ENCODE peak calls at places on chromosomes 7 and 10, in seven cellular contexts. W is effector memory CD4-positive, alpha-beta T cell; Y is H9; A is IMR-90; N is mammary epithelial cell; H is CD8-positive, alpha-beta memory T cell; P is esophagus muscularis mucosa. R is an unnamed sample. For H3K9me3, the result is how much of the 10 kb centered on the place peaks cover.

GRCh38 chr7:128302110-128302509 is 41.6 kb downstream of the RBM28 start:
- DNase-seq in W (no peak), Y (no peak), A (no peak), N (no peak), H (no peak), P (no peak), R (no peak)

GRCh38 chr10:80497187-80498038 is 40.3 kb upstream of the SH2D4B start:
- DNase-seq in W (no peak), Y (no peak), A (peak), N (peak), H (no peak), P (no peak), R (no peak)

GRCh38 chr7:44066494-44067063 is 1.2 kb upstream of the PGAM2 start:
- DNase-seq in W (no peak), Y (peak), A (no peak), N (no peak), H (peak), P (no peak), R (no peak)

GRCh38 chr10:60942604-60943269 is 1.2 kb downstream of the RHOBTB1 start:
- DNase-seq in W (no peak), Y (no peak), A (peak), N (no peak), H (no peak), P (no peak), R (no peak)

GRCh38 chr7:106254525-106255128 is 30.2 kb downstream of the NAMPT start:
- DNase-seq in W (no peak), Y (no peak), A (no peak), N (no peak), H (no peak), P (no peak), R (no peak)

GRCh38 chr10:86337121-86337601 is 29.4 kb downstream of the GRID1 start:
- DNase-seq in W (no peak), Y (no peak), A (no peak), N (no peak), H (peak), P (no peak), R (no peak)

GRCh38 chr7:44565097-44565794 is 8.5 kb downstream of the DDX56 start:
- DNase-seq in W (peak), Y (peak), A (peak), N (peak), H (peak), P (no peak), R (peak)

GRCh38 chr7:135390829-135391228 is 119.1 kb downstream of the CNOT4 start:
- DNase-seq in W (no peak), Y (no peak), A (no peak), N (no peak), H (no peak), P (no peak), R (no peak)

GRCh38 chr7:41579961-41580935 is 122.6 kb downstream of the INHBA start:
- DNase-seq in W (no peak), Y (no peak), A (peak), N (peak), H (no peak), P (no peak), R (no peak)

GRCh38 chr10:71805776-71806705 is 32.7 kb upstream of the VSIR start:
- DNase-seq in W (no peak), Y (peak), A (no peak), N (no peak), H (peak), P (no peak), R (no peak)

GRCh38 chr10:87504307-87504666 is 406 bp upstream of the MINPP1 start:
- DNase-seq in W (no peak), Y (no peak), A (no peak), N (no peak), H (no peak), P (no peak), R (no peak)

GRCh38 chr7:129949292-129950133 is 3.2 kb downstream of the UBE2H start:
- DNase-seq in W (no peak), Y (peak), A (peak), N (peak), H (no peak), P (no peak), R (no peak)

GRCh38 chr10:67402620-67403019 is 293.4 kb downstream of the CTNNA3 start:
- DNase-seq in W (no peak), Y (no peak), A (no peak), N (no peak), H (no peak), P (no peak), R (no peak)

GRCh38 chr7:31648288-31648687 is 38.7 kb upstream of the PPP1R17 start:
- DNase-seq in W (no peak), Y (no peak), A (peak), N (no peak), H (no peak), P (no peak), R (no peak)

GRCh38 chr7:98996162-98996552 is 117.8 kb downstream of the TRRAP start:
- DNase-seq in W (no peak), Y (no peak), A (no peak), N (no peak), H (no peak), P (no peak), R (no peak)

GRCh38 chr10:8581521-8582225 is 527.2 kb downstream of the GATA3 start:
- DNase-seq in W (no peak), Y (no peak), A (no peak), N (no peak), H (no peak), P (no peak), R (no peak)

GRCh38 chr10:79562135-79562756 is 2.0 kb upstream of the SFTPA2 start:
- DNase-seq in W (peak), Y (peak), A (peak), N (peak), H (peak), P (no peak), R (peak)

GRCh38 chr10:7264313-7264741 is 146.5 kb downstream of the SFMBT2 start:
- DNase-seq in W (no peak), Y (no peak), A (peak), N (no peak), H (no peak), P (no peak), R (no peak)

GRCh38 chr10:117186832-117187615 is 10.3 kb upstream of the KCNK18 start:
- DNase-seq in W (no peak), Y (no peak), A (peak), N (peak), H (no peak), P (no peak), R (no peak)

GRCh38 chr10:89478085-89478738 is 57.2 kb downstream of the SLC16A12 start:
- DNase-seq in W (no peak), Y (peak), A (no peak), N (no peak), H (no peak), P (no peak), R (no peak)

GRCh38 chr10:102869290-102870198 is at the start of gene AS3MT:
- DNase-seq in W (no peak), Y (peak), A (no peak), N (no peak), H (no peak), P (no peak), R (no peak)

GRCh38 chr10:79153753-79154152 is 85.0 kb downstream of the ZMIZ1 start:
- DNase-seq in W (no peak), Y (no peak), A (no peak), N (no peak), H (no peak), P (no peak), R (no peak)

GRCh38 chr10:6918305-6918704 is 338.2 kb upstream of the PRKCQ start:
- DNase-seq in W (peak), Y (peak), A (no peak), N (no peak), H (peak), P (peak), R (peak)

GRCh38 chr7:98341106-98341505 is 59.6 kb downstream of the BRI3 start:
- DNase-seq in W (no peak), Y (no peak), A (peak), N (no peak), H (no peak), P (no peak), R (no peak)

GRCh38 chr7:123844712-123845219 is at the start of gene HYAL4:
- DNase-seq in W (no peak), Y (no peak), A (no peak), N (peak), H (no peak), P (no peak), R (no peak)

GRCh38 chr7:69757990-69758430 is 159.7 kb downstream of the AUTS2 start:
- DNase-seq in W (no peak), Y (no peak), A (no peak), N (no peak), H (no peak), P (no peak), R (no peak)

GRCh38 chr10:124742418-124743187 is 1.6 kb downstream of the FAM53B start:
- DNase-seq in W (no peak), Y (no peak), A (no peak), N (peak), H (no peak), P (no peak), R (no peak)

GRCh38 chr7:51142741-51143390 is 173.7 kb downstream of the COBL start:
- DNase-seq in W (no peak), Y (no peak), A (no peak), N (no peak), H (no peak), P (peak), R (no peak)

GRCh38 chr10:128242641-128243040 is 116.4 kb upstream of the MKI67 start:
- DNase-seq in W (no peak), Y (peak), A (no peak), N (no peak), H (no peak), P (no peak), R (no peak)

GRCh38 chr10:131646551-131647525 is 254.0 kb upstream of the PPP2R2D start:
- DNase-seq in W (no peak), Y (no peak), A (no peak), N (no peak), H (no peak), P (peak), R (no peak)
- H3K9me3 ChIP-seq in W (under half), Y (under half), A (half or more), N (under half), H (under half), P (under half), R (under half)

GRCh38 chr7:157851501-157852067 is 514.8 kb downstream of the DNAJB6 start:
- DNase-seq in W (no peak), Y (peak), A (no peak), N (no peak), H (no peak), P (no peak), R (no peak)

GRCh38 chr7:157849726-157850125 is 512.9 kb downstream of the DNAJB6 start:
- DNase-seq in W (no peak), Y (no peak), A (no peak), N (no peak), H (no peak), P (no peak), R (no peak)

GRCh38 chr7:157848508-157849340 is 511.9 kb downstream of the DNAJB6 start:
- DNase-seq in W (no peak), Y (no peak), A (no peak), N (no peak), H (no peak), P (no peak), R (no peak)

GRCh38 chr7:157849341-157849596 is 512.5 kb downstream of the DNAJB6 start:
- DNase-seq in W (no peak), Y (no peak), A (no peak), N (no peak), H (no peak), P (no peak), R (no peak)

GRCh38 chr7:157850481-157851444 is 514.0 kb downstream of the DNAJB6 start:
- DNase-seq in W (no peak), Y (no peak), A (no peak), N (no peak), H (no peak), P (no peak), R (no peak)
- H3K9me3 ChIP-seq in W (under half), Y (under half), A (under half), N (under half), H (under half), P (under half), R (under half)

GRCh38 chr7:149584009-149584408 is 86.4 kb upstream of the ZNF746 start:
- DNase-seq in W (no peak), Y (no peak), A (no peak), N (no peak), H (no peak), P (no peak), R (no peak)

GRCh38 chr7:149584530-149584929 is 86.9 kb upstream of the ZNF746 start:
- DNase-seq in W (no peak), Y (no peak), A (no peak), N (no peak), H (no peak), P (peak), R (no peak)

DNA sequence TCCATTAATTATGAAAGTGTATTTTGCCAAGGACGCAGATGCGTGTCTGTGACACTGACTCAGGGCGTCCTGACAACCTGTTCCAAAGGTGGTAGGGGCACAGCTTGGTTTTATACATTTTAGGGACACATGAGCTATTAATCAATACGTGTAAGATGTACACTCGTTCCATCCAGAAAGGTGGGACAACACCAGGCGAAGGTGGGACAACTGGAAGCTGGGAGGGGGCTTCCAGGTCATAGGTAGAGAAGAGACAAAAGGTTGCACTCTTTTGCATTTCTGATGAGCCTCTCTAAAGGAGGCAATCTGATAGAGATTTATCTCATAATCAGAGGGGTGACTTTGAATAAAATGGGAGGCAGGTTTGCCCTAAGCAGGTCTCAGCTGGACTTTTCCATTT is 82.7 kb upstream of the ZNF746 start:
- DNase-seq in W (no peak), Y (no peak), A (no peak), N (no peak), H (no peak), P (peak), R (no peak)
- H3K9me3 ChIP-seq in W (under half), Y (under half), A (under half), N (under half), H (under half), P (under half), R (under half)

GRCh38 chr10:126516515-126516914 is 128.2 kb upstream of the ADAM12 start:
- DNase-seq in W (no peak), Y (no peak), A (no peak), N (no peak), H (no peak), P (no peak), R (no peak)
- H3K9me3 ChIP-seq in W (under half), Y (under half), A (under half), N (under half), H (under half), P (under half), R (under half)

GRCh38 chr7:14085901-14086300 is 96.4 kb upstream of the ETV1 start:
- DNase-seq in W (no peak), Y (no peak), A (no peak), N (no peak), H (no peak), P (no peak), R (no peak)

GRCh38 chr7:14083761-14084160 is 94.3 kb upstream of the ETV1 start:
- DNase-seq in W (no peak), Y (no peak), A (no peak), N (no peak), H (no peak), P (no peak), R (no peak)
- H3K9me3 ChIP-seq in W (under half), Y (under half), A (under half), N (under half), H (under half), P (under half), R (under half)

R was measured in T-helper 17 cell.